ENCODE peak calls at places on chromosomes 13 and 19, in eight cellular contexts. H is mesendoderm; A is right atrium auricular region; Z is brain microvascular endothelial cell; L is heart left ventricle; P is esophagus squamous epithelium; E is RWPE2; B is CD4-positive, alpha-beta T cell. M is an unnamed sample.

GRCh38 chr13:64928704-64929499 is 2301.2 kb downstream of the PCDH9 start:
- DNase-seq in H (peak), Z (peak), B (no peak), A (no peak), L (no peak), E (no peak), P (no peak), M (no peak)

GRCh38 chr13:59422646-59423045 is 741.1 kb downstream of the DIAPH3 start:
- DNase-seq in Z (peak), E (no peak), A (no peak), L (no peak), B (no peak), H (peak), P (no peak), M (no peak)

GRCh38 chr13:99269627-99270252 is 11.6 kb upstream of the GPR18 start:
- DNase-seq in B (no peak), A (no peak), L (no peak), H (peak), P (no peak), E (no peak), Z (peak), M (no peak)

GRCh38 chr13:112711528-112712265 is 21.9 kb downstream of the ATP11A start:
- DNase-seq in H (peak), B (no peak), P (no peak), Z (peak), L (peak), E (peak), A (peak), M (no peak)

GRCh38 chr19:33879818-33880575 is 83.3 kb downstream of the KCTD15 start:
- DNase-seq in B (no peak), P (no peak), L (peak), Z (no peak), A (no peak), H (no peak), E (no peak), M (no peak)

GRCh38 chr19:16660763-16661479 is at the start of gene TMEM38A:
- DNase-seq in H (no peak), Z (no peak), L (peak), B (peak), E (no peak), A (no peak), P (no peak), M (peak)

GRCh38 chr19:30686252-30686762 is 314.1 kb downstream of the ZNF536 start:
- DNase-seq in L (no peak), B (no peak), A (no peak), H (no peak), E (no peak), P (no peak), Z (no peak), M (no peak)

GRCh38 chr19:50803633-50804419 is 13.6 kb downstream of the ACP4 start:
- DNase-seq in L (no peak), A (no peak), E (no peak), P (no peak), H (no peak), B (no peak), Z (no peak), M (no peak)

GRCh38 chr19:42596391-42597071 is 1.8 kb upstream of the CEACAM8 start:
- DNase-seq in B (peak), L (no peak), A (no peak), E (no peak), P (no peak), Z (no peak), H (peak), M (no peak)

DNA sequence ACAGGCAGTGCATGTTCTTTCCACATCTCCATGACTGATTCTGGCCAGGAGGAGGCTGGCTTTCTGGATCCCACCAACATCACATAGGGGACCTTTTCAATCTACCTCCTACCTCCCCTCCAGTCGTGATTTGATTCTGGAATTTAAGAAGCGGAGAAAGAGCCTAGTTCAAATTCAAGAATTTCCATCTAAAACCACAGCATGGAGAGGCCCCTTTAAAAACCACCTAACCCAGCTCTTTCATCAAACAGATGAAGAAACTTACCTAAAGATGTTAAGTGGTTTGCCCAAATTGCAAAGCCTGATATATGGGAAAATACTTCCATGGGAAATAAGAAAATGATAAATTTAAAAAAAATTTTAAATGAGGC is 45.6 kb downstream of the RFX2 start:
- DNase-seq in A (no peak), H (no peak), L (no peak), Z (no peak), E (no peak), P (no peak), B (no peak), M (no peak)
- H3K27ac ChIP-seq in A (peak), H (no peak), L (peak), Z (no peak), E (peak), P (no peak), B (no peak), M (no peak)

GRCh38 chr13:97266328-97266727 is 44.2 kb downstream of the MBNL2 start:
- DNase-seq in E (no peak), L (no peak), A (peak), B (no peak), H (peak), P (no peak), Z (no peak), M (no peak)
- H3K27ac ChIP-seq in E (no peak), L (peak), A (no peak), B (no peak), H (peak), P (no peak), Z (peak), M (no peak)

GRCh38 chr19:49059056-49059455 is 1.5 kb upstream of the CGB7 start:
- DNase-seq in L (no peak), B (no peak), H (no peak), P (no peak), Z (no peak), E (no peak), A (no peak), M (no peak)

GRCh38 chr19:49057636-49058234 is at the start of gene CGB7:
- DNase-seq in P (no peak), Z (peak), B (peak), A (peak), L (peak), E (no peak), H (peak), M (no peak)

GRCh38 chr19:49056101-49056901 is 1.2 kb downstream of the CGB7 start:
- DNase-seq in B (peak), L (peak), E (peak), P (no peak), Z (peak), H (peak), A (no peak), M (no peak)

GRCh38 chr19:49061000-49061399 is 3.5 kb upstream of the CGB7 start:
- DNase-seq in Z (no peak), A (no peak), E (no peak), P (no peak), H (no peak), L (no peak), B (no peak), M (no peak)

DNA sequence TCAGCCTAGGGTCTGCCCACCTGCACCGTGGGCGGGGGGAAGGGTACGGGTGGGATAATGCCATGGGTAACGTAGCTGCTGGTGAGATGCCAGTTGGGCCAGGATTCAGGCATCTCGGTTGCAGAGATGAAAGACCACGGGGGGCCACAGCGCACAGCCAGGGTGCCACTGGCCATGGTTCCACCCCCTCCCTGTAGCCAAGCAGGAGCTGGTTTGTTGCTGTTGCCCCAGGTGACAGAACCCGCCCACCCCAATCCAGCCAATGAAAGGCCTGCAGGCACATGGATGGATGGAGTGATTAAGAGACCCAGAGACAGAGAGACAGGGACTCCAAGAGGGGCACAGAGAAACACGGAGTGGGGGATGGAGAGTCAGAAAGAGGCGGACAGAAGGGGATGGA is 1.0 kb upstream of the CGB7 start:
- DNase-seq in P (no peak), L (no peak), E (no peak), Z (peak), B (no peak), H (peak), A (no peak), M (no peak)
- H3K27ac ChIP-seq in P (no peak), L (no peak), E (no peak), Z (no peak), B (no peak), H (no peak), A (no peak), M (no peak)

DNA sequence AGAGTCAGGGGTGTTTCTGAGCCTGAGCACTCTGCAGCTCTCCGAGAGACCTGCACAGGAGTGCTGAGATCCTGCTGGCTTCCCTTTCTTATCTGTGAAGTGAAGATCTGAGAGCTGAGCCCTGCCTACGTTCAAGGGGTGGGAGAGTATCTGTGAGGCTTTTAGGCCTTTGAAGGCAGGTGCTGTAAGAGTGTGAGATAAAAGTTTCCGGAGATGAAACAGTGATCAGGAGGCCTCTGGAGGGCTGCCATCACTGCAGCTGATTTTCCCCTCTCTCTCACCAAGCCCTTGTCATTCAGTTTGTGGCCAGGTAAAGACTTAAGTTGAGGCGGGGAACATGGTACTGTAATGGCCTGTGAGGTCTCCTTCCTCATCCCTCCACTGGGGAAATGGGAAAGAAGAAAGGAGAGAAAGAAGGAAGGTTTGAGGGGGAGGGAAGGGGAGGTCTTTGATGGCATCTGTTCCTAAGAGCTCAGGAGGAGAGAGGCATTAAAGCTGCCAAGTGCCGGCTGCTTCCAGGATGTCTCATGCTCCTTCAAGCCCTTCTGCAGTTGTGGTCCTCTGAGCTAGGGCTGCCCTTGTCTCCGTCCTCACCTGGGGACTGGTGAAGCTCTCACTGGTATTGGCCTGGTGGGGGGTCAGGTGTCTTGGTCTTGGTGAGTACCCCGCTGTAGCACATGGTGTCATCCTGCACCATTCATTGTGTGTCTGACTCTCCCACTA is 83.3 kb downstream of the AKAP11 start:
- DNase-seq in Z (no peak), E (no peak), H (peak), L (no peak), A (no peak), B (peak), P (no peak), M (no peak)
- H3K27ac ChIP-seq in Z (peak), E (no peak), H (no peak), L (no peak), A (no peak), B (peak), P (no peak), M (no peak)